ENCODE peak calls at places on chromosomes 13 and 19, in four cellular contexts. One of them, this sample, is unnamed.

GRCh38 chr19:14432817-14433453 is at the start of gene PKN1:
- DNase-seq in psoas muscle: peak
- DNase-seq in thoracic aorta: no peak
- DNase-seq in H9: peak
- DNase-seq in this sample: peak

GRCh38 chr19:10353793-10354391 is 14.5 kb upstream of the ICAM3 start:
- DNase-seq in psoas muscle: peak
- DNase-seq in thoracic aorta: no peak
- DNase-seq in H9: peak
- DNase-seq in this sample: peak

GRCh38 chr13:114078501-114079451 is 53.6 kb downstream of the RASA3 start:
- DNase-seq in psoas muscle: peak
- DNase-seq in thoracic aorta: no peak
- DNase-seq in H9: no peak
- DNase-seq in this sample: no peak

GRCh38 chr13:98915563-98916348 is 62.1 kb downstream of the DOCK9 start:
- DNase-seq in psoas muscle: no peak
- DNase-seq in thoracic aorta: no peak
- DNase-seq in H9: no peak
- DNase-seq in this sample: no peak

GRCh38 chr13:46961719-46962118 is 64.9 kb upstream of the HTR2A start:
- DNase-seq in psoas muscle: no peak
- DNase-seq in thoracic aorta: no peak
- DNase-seq in H9: no peak
- DNase-seq in this sample: peak

GRCh38 chr19:23305555-23305954 is 55.4 kb upstream of the ZNF724 start:
- DNase-seq in psoas muscle: no peak
- DNase-seq in thoracic aorta: no peak
- DNase-seq in H9: no peak
- DNase-seq in this sample: no peak

GRCh38 chr13:110236431-110236830 is 70.5 kb downstream of the COL4A1 start:
- DNase-seq in psoas muscle: no peak
- DNase-seq in thoracic aorta: no peak
- DNase-seq in H9: no peak
- DNase-seq in this sample: no peak

GRCh38 chr19:27392027-27392632 is 1820.8 kb downstream of the UQCRFS1 start:
- DNase-seq in psoas muscle: peak
- DNase-seq in thoracic aorta: no peak
- DNase-seq in H9: peak
- DNase-seq in this sample: no peak

GRCh38 chr13:35810286-35810685 is 320.9 kb downstream of the DCLK1 start:
- DNase-seq in psoas muscle: no peak
- DNase-seq in thoracic aorta: no peak
- DNase-seq in H9: no peak
- DNase-seq in this sample: no peak

GRCh38 chr13:46609726-46610125 is 56.8 kb downstream of the LRCH1 start:
- DNase-seq in psoas muscle: no peak
- DNase-seq in thoracic aorta: no peak
- DNase-seq in H9: no peak
- DNase-seq in this sample: no peak

GRCh38 chr19:8438236-8438635 is 6.5 kb upstream of the HNRNPM start:
- DNase-seq in psoas muscle: no peak
- DNase-seq in thoracic aorta: no peak
- DNase-seq in H9: no peak
- DNase-seq in this sample: no peak

GRCh38 chr13:111245781-111246384 is 74.6 kb upstream of the TEX29 start:
- DNase-seq in psoas muscle: no peak
- DNase-seq in thoracic aorta: no peak
- DNase-seq in H9: no peak
- DNase-seq in this sample: no peak

GRCh38 chr13:21148557-21149258 is 27.6 kb downstream of the SKA3 start:
- DNase-seq in psoas muscle: no peak
- DNase-seq in thoracic aorta: no peak
- DNase-seq in H9: no peak
- DNase-seq in this sample: no peak

GRCh38 chr13:40460116-40460515 is 206.3 kb downstream of the FOXO1 start:
- DNase-seq in psoas muscle: no peak
- DNase-seq in thoracic aorta: no peak
- DNase-seq in H9: no peak
- DNase-seq in this sample: no peak

GRCh38 chr13:40438022-40438692 is 228.3 kb downstream of the FOXO1 start:
- DNase-seq in psoas muscle: no peak
- DNase-seq in thoracic aorta: no peak
- DNase-seq in H9: no peak
- DNase-seq in this sample: no peak

GRCh38 chr19:15463865-15464371 is 426 bp downstream of the RASAL3 start:
- DNase-seq in psoas muscle: no peak
- DNase-seq in thoracic aorta: no peak
- DNase-seq in H9: peak
- DNase-seq in this sample: no peak

GRCh38 chr19:2283835-2284507 is 2.0 kb upstream of the PEAK3 start:
- DNase-seq in psoas muscle: no peak
- DNase-seq in thoracic aorta: no peak
- DNase-seq in H9: no peak
- DNase-seq in this sample: no peak

GRCh38 chr19:18590273-18591272 is 2.0 kb downstream of the REX1BD start:
- DNase-seq in psoas muscle: peak
- DNase-seq in thoracic aorta: no peak
- DNase-seq in H9: peak
- DNase-seq in this sample: peak

GRCh38 chr13:58376349-58376748 is 744.8 kb downstream of the PCDH17 start:
- DNase-seq in psoas muscle: no peak
- DNase-seq in thoracic aorta: no peak
- DNase-seq in H9: no peak
- DNase-seq in this sample: no peak

GRCh38 chr19:8457802-8458201 is 13.0 kb downstream of the HNRNPM start:
- DNase-seq in psoas muscle: no peak
- DNase-seq in thoracic aorta: no peak
- DNase-seq in H9: no peak
- DNase-seq in this sample: no peak

GRCh38 chr19:17090501-17091074 is 15.0 kb downstream of the MYO9B start:
- DNase-seq in psoas muscle: no peak
- DNase-seq in thoracic aorta: no peak
- DNase-seq in H9: no peak
- DNase-seq in this sample: no peak

GRCh38 chr13:57633141-57633949 is 1.8 kb downstream of the PCDH17 start:
- DNase-seq in psoas muscle: peak
- DNase-seq in thoracic aorta: no peak
- DNase-seq in H9: peak
- DNase-seq in this sample: no peak

GRCh38 chr19:28569132-28570114 is 643.5 kb downstream of the UQCRFS1 start:
- DNase-seq in psoas muscle: no peak
- DNase-seq in thoracic aorta: no peak
- DNase-seq in H9: peak
- DNase-seq in this sample: no peak

DNA sequence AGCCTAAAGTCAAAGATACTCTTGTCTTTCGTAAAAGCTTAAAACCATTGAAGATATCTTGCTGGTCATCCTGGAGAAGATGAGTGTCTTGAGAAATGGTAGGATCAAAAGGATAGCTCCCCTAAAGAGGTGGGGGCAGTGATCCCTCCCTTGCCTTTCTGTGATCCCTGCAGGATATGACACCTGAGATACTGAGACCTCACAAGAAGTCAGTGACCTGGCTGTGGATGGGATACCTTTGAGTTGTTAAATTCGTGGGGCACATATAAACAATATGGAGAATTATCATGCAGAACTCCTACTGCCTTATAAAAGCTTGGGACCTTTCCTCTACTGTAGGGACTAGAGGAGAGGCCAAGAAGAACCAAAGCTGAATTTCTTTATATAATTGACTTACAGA is 21.4 kb downstream of the STOML3 start:
- DNase-seq in psoas muscle: no peak
- DNase-seq in thoracic aorta: no peak
- DNase-seq in H9: no peak
- DNase-seq in this sample: no peak
- H3K27ac ChIP-seq in psoas muscle: no peak
- H3K27ac ChIP-seq in thoracic aorta: no peak
- H3K27ac ChIP-seq in H9: no peak
- H3K27ac ChIP-seq in this sample: no peak

GRCh38 chr19:3589949-3590348 is 4.7 kb downstream of the GIPC3 start:
- DNase-seq in psoas muscle: no peak
- DNase-seq in thoracic aorta: no peak
- DNase-seq in H9: no peak
- DNase-seq in this sample: no peak

GRCh38 chr19:3591876-3592613 is 6.8 kb downstream of the GIPC3 start:
- DNase-seq in psoas muscle: no peak
- DNase-seq in thoracic aorta: no peak
- DNase-seq in H9: no peak
- DNase-seq in this sample: no peak

GRCh38 chr19:3595521-3596061 is 10.3 kb downstream of the GIPC3 start:
- DNase-seq in psoas muscle: no peak
- DNase-seq in thoracic aorta: no peak
- DNase-seq in H9: peak
- DNase-seq in this sample: no peak

GRCh38 chr19:3590991-3591659 is 5.8 kb downstream of the GIPC3 start:
- DNase-seq in psoas muscle: no peak
- DNase-seq in thoracic aorta: no peak
- DNase-seq in H9: no peak
- DNase-seq in this sample: no peak

DNA sequence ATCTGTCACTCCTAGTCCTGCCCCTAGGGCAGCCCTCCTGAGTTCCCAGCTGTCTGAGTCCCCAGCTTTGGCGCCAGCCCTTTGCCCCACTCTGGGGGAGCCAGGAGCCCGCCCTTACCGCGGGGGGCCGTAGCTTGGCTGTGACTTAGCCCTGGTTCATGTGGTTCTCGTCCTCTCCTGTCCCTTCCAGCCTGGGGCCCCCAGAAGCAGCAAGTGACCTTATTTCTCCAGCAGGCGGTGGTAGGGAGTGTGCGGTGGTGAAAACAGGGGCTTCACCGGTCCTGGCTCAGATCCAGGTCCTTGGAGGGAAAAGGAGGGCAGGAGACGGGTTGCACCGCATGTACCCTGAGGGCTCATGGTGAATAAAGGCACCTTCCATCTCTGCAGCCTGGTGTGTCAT is 7.9 kb downstream of the GIPC3 start:
- DNase-seq in psoas muscle: no peak
- DNase-seq in thoracic aorta: no peak
- DNase-seq in H9: peak
- DNase-seq in this sample: no peak
- TF ChIP-seq CTCF in psoas muscle: no peak
- TF ChIP-seq CTCF in thoracic aorta: no peak
- TF ChIP-seq CTCF in H9: peak
- TF ChIP-seq CTCF in this sample: no peak

DNA sequence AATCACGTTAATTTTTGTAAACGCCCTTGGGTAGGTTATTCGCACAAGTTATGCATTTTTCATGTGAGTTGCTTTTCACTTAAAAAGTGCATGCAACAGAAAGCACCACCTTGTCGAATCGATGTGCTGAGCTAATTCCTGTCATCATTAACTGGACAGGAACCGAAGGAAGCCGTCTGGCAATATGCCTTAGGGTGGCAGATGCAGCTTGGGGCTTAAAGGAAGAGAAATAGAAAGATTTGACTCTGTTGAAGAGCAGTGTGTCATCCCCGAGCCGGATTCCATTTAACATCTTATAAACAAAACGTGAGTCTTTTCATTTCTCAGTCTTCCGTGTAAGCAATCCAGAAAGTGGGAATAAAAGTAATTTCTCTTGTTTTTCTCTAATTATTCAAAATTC is 70.0 kb downstream of the ATP11A start:
- DNase-seq in psoas muscle: no peak
- DNase-seq in thoracic aorta: no peak
- DNase-seq in H9: no peak
- DNase-seq in this sample: no peak
- H3K27ac ChIP-seq in psoas muscle: no peak
- H3K27ac ChIP-seq in thoracic aorta: no peak
- H3K27ac ChIP-seq in H9: no peak
- H3K27ac ChIP-seq in this sample: no peak

GRCh38 chr19:29576043-29576442 is 30.0 kb upstream of the POP4 start:
- DNase-seq in psoas muscle: no peak
- DNase-seq in thoracic aorta: no peak
- DNase-seq in H9: peak
- DNase-seq in this sample: no peak
- TF ChIP-seq CTCF in psoas muscle: no peak
- TF ChIP-seq CTCF in thoracic aorta: no peak
- TF ChIP-seq CTCF in H9: no peak
- TF ChIP-seq CTCF in this sample: no peak

GRCh38 chr13:112987625-112988024 is 18.6 kb downstream of the MCF2L start:
- DNase-seq in psoas muscle: no peak
- DNase-seq in thoracic aorta: no peak
- DNase-seq in H9: no peak
- DNase-seq in this sample: no peak
- H3K27ac ChIP-seq in psoas muscle: no peak
- H3K27ac ChIP-seq in thoracic aorta: no peak
- H3K27ac ChIP-seq in H9: no peak
- H3K27ac ChIP-seq in this sample: no peak

DNA sequence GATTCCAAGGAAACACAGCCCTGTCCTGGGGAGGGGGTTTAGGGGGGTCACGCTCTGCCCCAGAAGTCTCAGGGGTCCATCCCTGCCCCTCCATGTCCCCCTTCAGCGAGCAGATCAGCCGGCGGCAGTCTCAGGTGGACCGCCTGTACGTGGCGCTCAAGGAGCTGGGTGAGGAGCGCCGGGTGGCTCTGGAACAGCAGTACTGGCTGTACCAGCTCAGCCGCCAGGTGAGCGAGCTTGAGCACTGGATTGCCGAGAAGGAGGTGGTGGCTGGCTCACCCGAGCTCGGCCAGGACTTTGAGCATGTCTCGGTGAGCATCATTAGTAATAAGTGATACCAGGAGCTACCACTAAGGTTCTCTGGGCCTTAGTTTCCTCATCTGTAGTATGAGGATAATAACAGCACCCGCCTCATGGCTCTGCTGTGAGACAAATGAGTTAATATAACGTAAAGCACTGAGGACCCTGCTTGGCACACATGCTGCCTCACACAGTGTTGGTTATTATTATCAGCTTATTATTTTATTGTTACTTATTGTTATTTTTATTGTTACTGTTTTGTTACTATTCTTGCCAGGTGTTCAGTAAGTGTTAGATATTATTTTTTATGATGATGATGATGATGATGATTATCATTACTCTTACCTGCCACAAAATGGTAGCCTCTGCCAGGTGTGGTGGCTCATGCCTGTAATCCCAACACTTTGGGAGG is 20.5 kb upstream of the SHKBP1 start:
- DNase-seq in psoas muscle: no peak
- DNase-seq in thoracic aorta: no peak
- DNase-seq in H9: no peak
- DNase-seq in this sample: no peak
- TF ChIP-seq CTCF in psoas muscle: no peak
- TF ChIP-seq CTCF in thoracic aorta: no peak
- TF ChIP-seq CTCF in H9: no peak
- TF ChIP-seq CTCF in this sample: no peak

GRCh38 chr19:3338541-3339181 is 27.7 kb upstream of the NFIC start:
- DNase-seq in psoas muscle: no peak
- DNase-seq in thoracic aorta: no peak
- DNase-seq in H9: no peak
- DNase-seq in this sample: no peak

GRCh38 chr19:3336680-3337523 is 29.5 kb upstream of the NFIC start:
- DNase-seq in psoas muscle: peak
- DNase-seq in thoracic aorta: peak
- DNase-seq in H9: no peak
- DNase-seq in this sample: no peak

GRCh38 chr19:3333662-3334061 is 32.7 kb upstream of the NFIC start:
- DNase-seq in psoas muscle: no peak
- DNase-seq in thoracic aorta: no peak
- DNase-seq in H9: no peak
- DNase-seq in this sample: no peak

GRCh38 chr19:3335431-3336350 is 30.7 kb upstream of the NFIC start:
- DNase-seq in psoas muscle: peak
- DNase-seq in thoracic aorta: peak
- DNase-seq in H9: no peak
- DNase-seq in this sample: no peak

GRCh38 chr19:3336351-3336679 is 30.1 kb upstream of the NFIC start:
- DNase-seq in psoas muscle: no peak
- DNase-seq in thoracic aorta: no peak
- DNase-seq in H9: no peak
- DNase-seq in this sample: no peak
- H3K27ac ChIP-seq in psoas muscle: peak
- H3K27ac ChIP-seq in thoracic aorta: peak
- H3K27ac ChIP-seq in H9: no peak
- H3K27ac ChIP-seq in this sample: no peak

This sample was measured in A673.